ENCODE peak calls at places on chromosome 22, in eight cellular contexts. X is adrenal gland, F is left lung, K is activated B cell treated with CpG ODN at 0.5 μM for 24 hours, J is fibroblast of the aortic adventitia, D is AG04450, Q is PC-9, L is pancreas. Z is an unnamed sample.

GRCh38 chr22:49100764-49101163 is 726.9 kb downstream of the BRD1 start:
- DNase-seq in X (no peak), F (peak; percentile 51), K (no peak), J (no peak), D (no peak), Q (no peak), L (no peak), Z (no peak)

GRCh38 chr22:44003776-44004460 is 20.2 kb upstream of the PARVB start:
- DNase-seq in X (no peak), F (no peak), K (no peak), J (no peak), D (no peak), Q (no peak), L (no peak), Z (no peak)

GRCh38 chr22:29311468-29312217 is 3.9 kb downstream of the RASL10A start:
- DNase-seq in X (peak; percentile 29), F (peak; percentile 82), K (no peak), J (no peak), D (no peak), Q (no peak), L (no peak), Z (no peak)

GRCh38 chr22:25651332-25651731 is 86.9 kb downstream of the GRK3 start:
- DNase-seq in X (no peak), F (no peak), K (no peak), J (no peak), D (no peak), Q (no peak), L (no peak), Z (no peak)

GRCh38 chr22:30922151-30922611 is 46.4 kb downstream of the MORC2 start:
- DNase-seq in X (peak; percentile 61), F (peak; percentile 93), K (peak; percentile 59), J (peak; percentile 35), D (no peak), Q (no peak), L (peak; percentile 76), Z (peak; percentile 78)

GRCh38 chr22:32848226-32848625 is 46.7 kb downstream of the TIMP3 start:
- DNase-seq in X (no peak), F (no peak), K (no peak), J (no peak), D (no peak), Q (no peak), L (no peak), Z (no peak)

GRCh38 chr22:19629720-19630419 is 84.4 kb upstream of the SEPTIN5 start:
- DNase-seq in X (peak; percentile 76), F (peak; percentile 87), K (peak; percentile 74), J (peak; percentile 80), D (peak; percentile 43), Q (peak; percentile 36), L (peak; percentile 81), Z (peak; percentile 92)

GRCh38 chr22:48507595-48508350 is 1319.9 kb downstream of the BRD1 start:
- DNase-seq in X (no peak), F (peak; percentile 64), K (no peak), J (no peak), D (no peak), Q (peak; percentile 15), L (no peak), Z (no peak)

GRCh38 chr22:43777204-43777671 is 34.9 kb downstream of the EFCAB6 start:
- DNase-seq in X (no peak), F (no peak), K (no peak), J (peak; percentile 69), D (peak; percentile 30), Q (peak; percentile 94), L (no peak), Z (no peak)

GRCh38 chr22:33699176-33699575 is 221.1 kb downstream of the LARGE1 start:
- DNase-seq in X (no peak), F (no peak), K (no peak), J (no peak), D (no peak), Q (no peak), L (no peak), Z (no peak)

GRCh38 chr22:49487950-49488349 is 339.7 kb downstream of the BRD1 start:
- DNase-seq in X (no peak), F (no peak), K (no peak), J (no peak), D (no peak), Q (peak; percentile 94), L (no peak), Z (no peak)

GRCh38 chr22:42688241-42688913 is 32.3 kb downstream of the A4GALT start:
- DNase-seq in X (peak; percentile 94), F (peak; percentile 83), K (no peak), J (peak; percentile 98), D (peak; percentile 78), Q (peak; percentile 83), L (peak; percentile 79), Z (no peak)

DNA sequence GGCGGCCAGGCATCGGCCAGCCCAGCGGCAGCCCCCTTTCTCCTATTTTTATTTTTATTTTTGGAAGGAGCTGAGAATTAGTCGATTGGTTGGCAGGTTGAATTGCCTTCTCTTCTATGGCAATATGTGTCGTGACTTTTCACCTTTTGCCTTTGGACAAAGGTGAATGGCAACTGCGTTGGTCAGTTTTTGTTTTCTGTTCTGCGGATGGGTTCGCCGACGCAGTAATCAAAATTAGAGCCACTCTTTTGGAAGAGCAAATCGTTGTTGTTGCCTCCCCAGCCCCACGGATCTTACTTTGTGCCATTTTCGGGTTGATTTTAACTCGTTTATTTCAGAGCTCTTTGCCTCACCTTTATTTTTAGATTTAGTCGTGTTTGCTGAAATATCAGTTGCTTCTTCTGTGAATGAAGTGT is 1.5 kb downstream of the CECR2 start:
- DNase-seq in X (no peak), F (no peak), K (no peak), J (no peak), D (no peak), Q (no peak), L (no peak), Z (no peak)
- TF ChIP-seq CTCF in X (no peak), F (no peak), K (no peak), J (no peak), D (no peak), Q (no peak), L (no peak), Z (no peak)

GRCh38 chr22:21022507-21022906 is 7.5 kb downstream of the P2RX6 start:
- DNase-seq in X (no peak), F (peak; percentile 65), K (no peak), J (no peak), D (no peak), Q (no peak), L (no peak), Z (no peak)

GRCh38 chr22:21022955-21023614 is 8.1 kb downstream of the P2RX6 start:
- DNase-seq in X (no peak), F (peak; percentile 48), K (no peak), J (no peak), D (no peak), Q (no peak), L (no peak), Z (no peak)

GRCh38 chr22:21016644-21017420 is 1.9 kb downstream of the P2RX6 start:
- DNase-seq in X (no peak), F (peak; percentile 36), K (no peak), J (no peak), D (no peak), Q (no peak), L (no peak), Z (no peak)

GRCh38 chr22:21018314-21018713 is 3.3 kb downstream of the P2RX6 start:
- DNase-seq in X (no peak), F (peak; percentile 35), K (no peak), J (no peak), D (no peak), Q (no peak), L (no peak), Z (no peak)

GRCh38 chr22:21020802-21021429 is 6.0 kb downstream of the P2RX6 start:
- DNase-seq in X (no peak), F (peak; percentile 8), K (no peak), J (no peak), D (no peak), Q (no peak), L (no peak), Z (peak; percentile 60)
- TF ChIP-seq CTCF in X (no peak), F (no peak), K (no peak), J (peak; percentile 28), D (peak; percentile 34), Q (peak; percentile 49), L (no peak), Z (peak; percentile 44)

DNA sequence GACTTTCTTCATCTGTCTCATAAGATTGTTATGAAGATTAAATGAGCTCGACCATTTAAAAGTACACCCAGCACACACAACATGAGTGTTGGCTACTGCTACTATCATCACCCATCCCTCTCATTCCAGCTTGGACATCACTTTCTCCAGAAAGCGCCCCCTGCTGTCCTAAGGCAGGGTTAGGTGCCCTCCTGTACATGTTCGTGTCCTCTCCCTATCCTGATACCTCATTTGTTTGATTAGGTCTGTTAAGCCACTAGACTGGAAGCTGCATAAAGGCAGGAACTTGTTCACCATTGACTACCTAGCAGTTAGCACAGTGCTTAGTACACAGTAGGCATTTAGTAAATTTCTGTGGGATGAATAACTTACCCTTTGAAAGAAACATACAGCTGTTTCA is 85.5 kb downstream of the ENTHD1 start:
- DNase-seq in X (peak; percentile 39), F (no peak), K (no peak), J (peak; percentile 30), D (no peak), Q (no peak), L (no peak), Z (peak; percentile 65)
- TF ChIP-seq CTCF in X (no peak), F (peak; percentile 35), K (no peak), J (peak; percentile 42), D (peak; percentile 47), Q (peak; percentile 72), L (no peak), Z (peak; percentile 60)

GRCh38 chr22:39080993-39081513 is 4.0 kb downstream of the APOBEC3G start:
- DNase-seq in X (no peak), F (peak; percentile 23), K (no peak), J (no peak), D (no peak), Q (no peak), L (no peak), Z (no peak)
- TF ChIP-seq CTCF in X (no peak), F (no peak), K (no peak), J (no peak), D (no peak), Q (no peak), L (no peak), Z (no peak)

GRCh38 chr22:35719212-35719869 is 1.7 kb downstream of the APOL5 start:
- DNase-seq in X (no peak), F (no peak), K (no peak), J (no peak), D (no peak), Q (no peak), L (no peak), Z (peak; percentile 24)
- TF ChIP-seq CTCF in X (no peak), F (no peak), K (no peak), J (peak; percentile 4), D (peak; percentile 6), Q (no peak), L (no peak), Z (no peak)

GRCh38 chr22:45317551-45318167 is 7.9 kb downstream of the FAM118A start:
- DNase-seq in X (no peak), F (no peak), K (no peak), J (peak; percentile 85), D (no peak), Q (no peak), L (no peak), Z (peak; percentile 37)
- TF ChIP-seq CTCF in X (peak; percentile 7), F (no peak), K (no peak), J (peak; percentile 55), D (peak; percentile 35), Q (peak; percentile 33), L (no peak), Z (no peak)

Z was measured in activated CD8-positive, alpha-beta T cell treated with anti-CD3 and anti-CD28 coated beads for 36 hours.